ENCODE peak calls at places on chromosomes 4 and X, in seven cellular contexts. L, G, O, J, Q, V and T are unnamed samples. For H3K9me3, the result is how much of the 10 kb centered on the place peaks cover.

GRCh38 chrX:40947276-40947675 is 138.0 kb upstream of the USP9X start:
- DNase-seq in Q (no peak), J (no peak), L (no peak), O (peak), G (no peak), V (peak), T (no peak)

GRCh38 chrX:78658851-78659744 is at the start of gene RTL3:
- DNase-seq in O (no peak), Q (no peak), G (no peak), J (no peak), L (no peak), V (peak), T (no peak)

GRCh38 chr4:174010547-174010946 is 272.9 kb downstream of the FBXO8 start:
- DNase-seq in L (no peak), J (no peak), V (no peak), G (no peak), O (no peak), Q (no peak), T (no peak)

GRCh38 chrX:105314468-105314867 is 94.0 kb upstream of the TEX13A start:
- DNase-seq in L (no peak), G (no peak), J (no peak), O (no peak), Q (no peak), V (peak), T (no peak)

GRCh38 chrX:110561036-110561435 is 202.4 kb downstream of the RTL9 start:
- DNase-seq in G (no peak), V (peak), L (no peak), Q (no peak), J (no peak), O (no peak), T (no peak)

GRCh38 chrX:7801706-7802105 is 41.3 kb upstream of the VCX start:
- DNase-seq in L (no peak), G (no peak), J (no peak), V (no peak), O (no peak), Q (no peak), T (no peak)

GRCh38 chrX:44253573-44253942 is 89.9 kb downstream of the EFHC2 start:
- DNase-seq in L (no peak), O (no peak), Q (no peak), G (no peak), V (no peak), J (no peak), T (no peak)

GRCh38 chrX:103498786-103499185 is 20.5 kb downstream of the RAB40A start:
- DNase-seq in L (no peak), O (no peak), V (no peak), G (no peak), J (no peak), Q (no peak), T (no peak)

GRCh38 chr4:185282968-185283367 is 73.6 kb downstream of the SNX25 start:
- DNase-seq in Q (no peak), L (no peak), O (no peak), J (no peak), V (no peak), G (no peak), T (no peak)

GRCh38 chr4:154506253-154506652 is 14.7 kb upstream of the DCHS2 start:
- DNase-seq in V (peak), L (peak), G (peak), Q (no peak), J (no peak), O (no peak), T (peak)

GRCh38 chr4:38696697-38697096 is 32.7 kb downstream of the KLF3 start:
- DNase-seq in G (no peak), J (no peak), Q (no peak), O (no peak), V (peak), L (no peak), T (no peak)

GRCh38 chrX:101219840-101220191 is 230 bp downstream of the DRP2 start:
- DNase-seq in L (no peak), G (no peak), O (no peak), Q (no peak), V (peak), J (no peak), T (no peak)

GRCh38 chr4:144288011-144288903 is 147.7 kb upstream of the GYPA start:
- DNase-seq in Q (no peak), V (no peak), L (peak), G (no peak), O (no peak), J (no peak), T (no peak)

GRCh38 chr4:142407569-142407968 is 438.5 kb downstream of the INPP4B start:
- DNase-seq in L (no peak), G (no peak), V (peak), Q (no peak), J (no peak), O (no peak), T (no peak)

GRCh38 chr4:38805530-38806145 is 1.0 kb upstream of the TLR1 start:
- DNase-seq in Q (peak), V (peak), J (no peak), O (no peak), L (peak), G (peak), T (no peak)

GRCh38 chrX:45771560-45772340 is 571.1 kb upstream of the DIPK2B start:
- DNase-seq in L (no peak), J (no peak), G (no peak), O (no peak), V (peak), Q (peak), T (no peak)

GRCh38 chr4:164874791-164875190 is 2.2 kb upstream of the APELA start:
- DNase-seq in Q (no peak), G (no peak), J (no peak), O (no peak), L (no peak), V (no peak), T (no peak)

DNA sequence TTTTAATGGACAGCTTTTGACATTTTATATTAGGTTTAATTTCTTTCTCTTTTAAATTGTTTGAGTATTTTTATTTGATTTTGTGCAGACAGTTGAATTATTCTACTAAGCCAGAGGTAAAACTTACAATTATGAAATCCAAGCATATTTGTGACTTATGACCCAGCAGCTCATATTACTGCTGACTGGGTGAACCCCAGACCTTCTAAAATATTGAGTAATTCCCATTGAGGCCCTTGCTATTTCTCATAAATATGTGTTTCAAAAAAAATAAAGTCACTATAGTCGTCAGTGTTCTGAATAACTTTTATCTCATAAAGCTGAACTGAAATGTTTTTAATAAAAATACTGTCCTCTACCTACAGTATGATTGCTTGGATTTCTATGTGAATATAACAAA is 303.2 kb downstream of the IQCM start:
- DNase-seq in L (no peak), J (no peak), Q (no peak), G (no peak), O (no peak), V (peak), T (no peak)
- H3K9me3 ChIP-seq in L (under half), J (under half), Q (under half), G (under half), O (under half), V (under half), T (under half)

GRCh38 chr4:2104556-2105345 is 45.6 kb downstream of the NAT8L start:
- DNase-seq in G (no peak), L (no peak), J (no peak), V (no peak), O (no peak), Q (no peak), T (no peak)

GRCh38 chr4:2103843-2104547 is 44.9 kb downstream of the NAT8L start:
- DNase-seq in G (peak), L (no peak), Q (no peak), J (no peak), V (no peak), O (no peak), T (no peak)

GRCh38 chr4:2103127-2103842 is 44.2 kb downstream of the NAT8L start:
- DNase-seq in V (no peak), G (no peak), L (no peak), O (no peak), J (no peak), Q (no peak), T (no peak)

GRCh38 chr4:2102045-2102883 is 43.1 kb downstream of the NAT8L start:
- DNase-seq in L (no peak), V (no peak), Q (no peak), O (no peak), G (no peak), J (no peak), T (no peak)

DNA sequence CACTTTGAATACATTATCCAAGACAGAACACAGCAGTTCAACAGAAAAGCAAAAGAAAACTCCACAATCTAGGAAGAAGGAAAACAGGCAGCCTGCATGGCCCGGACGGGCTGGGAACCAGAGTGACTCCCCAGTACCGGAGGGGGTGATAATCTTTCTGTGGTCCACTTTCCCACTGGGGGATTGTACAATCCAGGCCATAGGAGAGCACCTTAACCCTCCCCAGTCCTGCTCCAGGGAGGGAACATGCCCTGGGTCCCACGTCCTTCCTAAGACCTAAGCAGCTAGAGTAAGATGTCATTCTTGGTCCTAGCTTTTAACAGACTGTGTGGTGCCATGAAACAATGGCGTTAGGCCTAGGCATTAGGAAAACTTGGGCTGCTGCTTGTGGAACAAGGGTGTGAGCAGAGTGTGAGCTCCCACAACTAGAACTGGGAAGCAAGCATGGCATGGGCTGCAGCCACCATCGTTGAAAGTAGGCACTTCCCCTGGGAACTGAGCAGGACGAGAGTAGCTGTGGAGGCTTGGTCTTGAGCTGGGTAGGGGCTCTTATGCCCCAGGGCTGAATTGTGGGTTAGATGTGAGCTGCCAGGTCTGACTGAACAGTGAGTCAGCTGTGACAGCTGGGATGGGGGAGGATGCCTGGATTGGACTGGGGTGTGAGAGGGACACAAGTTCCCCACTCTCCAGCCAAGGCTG is 42.4 kb downstream of the NAT8L start:
- DNase-seq in O (no peak), G (no peak), L (no peak), J (no peak), Q (no peak), V (no peak), T (no peak)
- H3K9me3 ChIP-seq in O (under half), G (under half), L (under half), J (under half), Q (under half), V (under half), T (under half)

GRCh38 chrX:13152511-13152868 is 108.1 kb upstream of the FAM9C start:
- DNase-seq in O (no peak), L (no peak), Q (no peak), G (no peak), J (no peak), V (no peak), T (no peak)

GRCh38 chrX:13151806-13152510 is 107.5 kb upstream of the FAM9C start:
- DNase-seq in L (no peak), V (peak), J (no peak), Q (no peak), G (no peak), O (no peak), T (no peak)

GRCh38 chrX:13147758-13148157 is 103.3 kb upstream of the FAM9C start:
- DNase-seq in Q (no peak), G (no peak), V (no peak), J (no peak), L (no peak), O (no peak), T (no peak)

GRCh38 chrX:13147147-13147546 is 102.7 kb upstream of the FAM9C start:
- DNase-seq in V (no peak), G (no peak), L (no peak), O (no peak), Q (no peak), J (no peak), T (no peak)

DNA sequence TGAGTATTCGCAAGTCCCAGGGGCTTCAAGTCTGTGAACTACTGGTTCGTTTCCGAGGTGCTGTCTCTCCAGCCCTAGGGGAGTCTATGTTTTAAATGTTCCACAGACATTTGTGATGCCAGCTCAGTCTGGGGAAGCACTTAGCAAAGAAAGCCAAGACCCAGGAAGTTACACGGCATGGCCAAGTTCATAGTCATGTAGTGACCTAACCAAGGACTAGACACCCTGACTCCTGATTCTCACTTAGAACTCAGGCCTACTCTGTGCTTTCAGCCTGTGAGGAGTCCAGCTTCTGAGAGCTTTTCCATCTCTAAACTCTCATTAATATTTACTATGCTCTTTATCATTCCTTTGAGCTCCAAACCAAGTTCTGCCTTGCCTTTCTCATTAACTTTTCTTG is 105.3 kb upstream of the FAM9C start:
- DNase-seq in G (no peak), J (no peak), L (no peak), Q (no peak), O (no peak), V (no peak), T (no peak)
- H3K9me3 ChIP-seq in G (under half), J (under half), L (under half), Q (under half), O (under half), V (under half), T (under half)

GRCh38 chr4:75769044-75769443 is 44.7 kb downstream of the USO1 start:
- DNase-seq in L (no peak), Q (no peak), V (peak), O (no peak), G (no peak), J (no peak), T (no peak)

GRCh38 chr4:75777589-75777988 is 53.2 kb downstream of the USO1 start:
- DNase-seq in G (no peak), L (no peak), J (no peak), O (no peak), V (no peak), Q (no peak), T (no peak)

DNA sequence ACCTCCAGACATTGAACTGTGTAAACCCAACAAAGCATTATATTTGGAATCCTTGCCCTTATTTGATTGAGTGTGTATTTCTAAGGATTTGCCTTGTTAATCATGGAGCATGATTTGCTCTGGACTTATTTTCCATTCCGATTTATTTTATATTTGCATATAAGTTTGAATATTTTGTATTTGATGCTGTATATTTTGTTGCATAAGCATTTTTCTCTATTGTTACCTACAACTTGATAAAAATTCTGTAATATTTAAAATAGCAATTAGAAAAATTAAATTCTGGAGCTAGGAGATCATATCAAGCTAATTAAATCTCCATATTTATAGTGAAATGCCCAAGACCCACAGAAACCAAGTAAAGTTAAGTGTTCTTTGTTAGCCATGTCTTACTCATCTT is 47.2 kb downstream of the USO1 start:
- DNase-seq in J (no peak), V (no peak), L (peak), G (no peak), O (no peak), Q (no peak), T (no peak)
- H3K9me3 ChIP-seq in J (under half), V (under half), L (under half), G (under half), O (under half), Q (under half), T (under half)

GRCh38 chr4:104352211-104352610 is 142.5 kb downstream of the CXXC4 start:
- DNase-seq in G (peak), V (no peak), Q (no peak), L (peak), J (no peak), O (no peak), T (no peak)
- H3K9me3 ChIP-seq in G (under half), V (under half), Q (under half), L (under half), J (under half), O (under half), T (under half)

DNA sequence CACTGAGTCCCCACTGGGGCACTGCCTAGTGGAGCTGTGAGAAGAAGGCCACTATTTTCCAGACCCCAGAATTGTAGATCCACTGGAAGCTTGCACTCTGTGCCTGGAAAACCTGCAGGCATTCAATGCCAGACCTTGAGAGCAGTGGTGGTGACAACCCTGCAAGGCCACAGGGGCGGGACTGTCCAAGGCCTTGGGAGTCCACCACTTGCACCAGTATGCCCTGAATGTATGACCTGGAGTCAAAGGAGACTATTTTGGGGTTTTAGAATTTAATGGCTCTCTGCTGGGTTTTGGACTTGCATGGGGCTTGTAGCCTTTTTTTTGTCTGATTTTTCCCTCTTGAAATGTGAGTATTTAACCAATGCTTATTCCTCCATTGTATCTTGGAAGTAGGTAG is 145.8 kb downstream of the MSN start:
- DNase-seq in O (no peak), V (no peak), Q (no peak), L (no peak), J (no peak), G (no peak), T (no peak)
- H3K9me3 ChIP-seq in O (under half), V (under half), Q (under half), L (under half), J (under half), G (under half), T (under half)

GRCh38 chr4:102826105-102826889 is 1.1 kb downstream of the UBE2D3 start:
- DNase-seq in O (no peak), G (no peak), L (no peak), J (no peak), Q (no peak), V (no peak), T (no peak)
- H3K9me3 ChIP-seq in O (under half), G (under half), L (under half), J (under half), Q (under half), V (under half), T (under half)

GRCh38 chr4:98386-98785 is 25.9 kb upstream of the ZNF718 start:
- DNase-seq in J (no peak), L (no peak), G (no peak), V (no peak), Q (no peak), O (no peak), T (no peak)
- H3K9me3 ChIP-seq in J (under half), L (under half), G (under half), V (under half), Q (half or more), O (half or more), T (under half)

GRCh38 chr4:175986-176385 is 51.7 kb downstream of the ZNF718 start:
- DNase-seq in V (no peak), Q (no peak), G (no peak), L (no peak), O (no peak), J (no peak), T (no peak)
- H3K9me3 ChIP-seq in V (under half), Q (half or more), G (under half), L (under half), O (half or more), J (under half), T (under half)